ENCODE peak calls at places on chromosomes 5 and 9, in six cellular contexts. One of them, this sample, is unnamed.
A peak's percentile ranks its signal among the peaks of the same experiment; 100 is the strongest.

GRCh38 chr9:126147186-126147585 is 179.4 kb upstream of the MVB12B start:
- DNase-seq in AG04450: no peak
- DNase-seq in kidney epithelial cell: no peak
- DNase-seq in progenitor cell of endocrine pancreas: peak; percentile 4
- DNase-seq in type B pancreatic cell: peak; percentile 49
- DNase-seq in ureter: no peak
- DNase-seq in this sample: no peak

GRCh38 chr9:22238809-22239684 is 207.6 kb upstream of the DMRTA1 start:
- DNase-seq in AG04450: no peak
- DNase-seq in kidney epithelial cell: no peak
- DNase-seq in progenitor cell of endocrine pancreas: no peak
- DNase-seq in type B pancreatic cell: no peak
- DNase-seq in ureter: no peak
- DNase-seq in this sample: no peak

GRCh38 chr9:21030389-21031035 is 928 bp downstream of the HACD4 start:
- DNase-seq in AG04450: no peak
- DNase-seq in kidney epithelial cell: peak; percentile 41
- DNase-seq in progenitor cell of endocrine pancreas: no peak
- DNase-seq in type B pancreatic cell: no peak
- DNase-seq in ureter: no peak
- DNase-seq in this sample: no peak

GRCh38 chr5:173281910-173282309 is 46.3 kb downstream of the STC2 start:
- DNase-seq in AG04450: no peak
- DNase-seq in kidney epithelial cell: no peak
- DNase-seq in progenitor cell of endocrine pancreas: no peak
- DNase-seq in type B pancreatic cell: no peak
- DNase-seq in ureter: no peak
- DNase-seq in this sample: no peak

GRCh38 chr5:146466521-146467349 is 19.6 kb downstream of the TCERG1 start:
- DNase-seq in AG04450: no peak
- DNase-seq in kidney epithelial cell: no peak
- DNase-seq in progenitor cell of endocrine pancreas: no peak
- DNase-seq in type B pancreatic cell: no peak
- DNase-seq in ureter: no peak
- DNase-seq in this sample: no peak

GRCh38 chr5:170490381-170490780 is 13.4 kb upstream of the KCNIP1 start:
- DNase-seq in AG04450: no peak
- DNase-seq in kidney epithelial cell: no peak
- DNase-seq in progenitor cell of endocrine pancreas: no peak
- DNase-seq in type B pancreatic cell: no peak
- DNase-seq in ureter: no peak
- DNase-seq in this sample: no peak

GRCh38 chr9:16526380-16526779 is 344.1 kb downstream of the BNC2 start:
- DNase-seq in AG04450: no peak
- DNase-seq in kidney epithelial cell: no peak
- DNase-seq in progenitor cell of endocrine pancreas: no peak
- DNase-seq in type B pancreatic cell: no peak
- DNase-seq in ureter: no peak
- DNase-seq in this sample: no peak

GRCh38 chr5:124527220-124527991 is 219.0 kb downstream of the ZNF608 start:
- DNase-seq in AG04450: no peak
- DNase-seq in kidney epithelial cell: no peak
- DNase-seq in progenitor cell of endocrine pancreas: no peak
- DNase-seq in type B pancreatic cell: no peak
- DNase-seq in ureter: no peak
- DNase-seq in this sample: no peak

GRCh38 chr9:70080481-70081119 is 37.0 kb downstream of the MAMDC2 start:
- DNase-seq in AG04450: peak; percentile 27
- DNase-seq in kidney epithelial cell: no peak
- DNase-seq in progenitor cell of endocrine pancreas: no peak
- DNase-seq in type B pancreatic cell: no peak
- DNase-seq in ureter: no peak
- DNase-seq in this sample: no peak

GRCh38 chr9:115127191-115127817 is 9.3 kb upstream of the TNC start:
- DNase-seq in AG04450: peak; percentile 62
- DNase-seq in kidney epithelial cell: no peak
- DNase-seq in progenitor cell of endocrine pancreas: no peak
- DNase-seq in type B pancreatic cell: no peak
- DNase-seq in ureter: no peak
- DNase-seq in this sample: no peak

GRCh38 chr5:1750469-1750868 is 49.2 kb downstream of the MRPL36 start:
- DNase-seq in AG04450: no peak
- DNase-seq in kidney epithelial cell: no peak
- DNase-seq in progenitor cell of endocrine pancreas: no peak
- DNase-seq in type B pancreatic cell: peak; percentile 53
- DNase-seq in ureter: peak; percentile 32
- DNase-seq in this sample: no peak

GRCh38 chr5:115033861-115034260 is 135.8 kb downstream of the TRIM36 start:
- DNase-seq in AG04450: no peak
- DNase-seq in kidney epithelial cell: no peak
- DNase-seq in progenitor cell of endocrine pancreas: no peak
- DNase-seq in type B pancreatic cell: no peak
- DNase-seq in ureter: no peak
- DNase-seq in this sample: no peak

GRCh38 chr9:111514967-111515366 is 10.0 kb upstream of the ZNF483 start:
- DNase-seq in AG04450: no peak
- DNase-seq in kidney epithelial cell: no peak
- DNase-seq in progenitor cell of endocrine pancreas: no peak
- DNase-seq in type B pancreatic cell: no peak
- DNase-seq in ureter: no peak
- DNase-seq in this sample: no peak

GRCh38 chr9:117180896-117181456 is 233.9 kb downstream of the ASTN2 start:
- DNase-seq in AG04450: no peak
- DNase-seq in kidney epithelial cell: no peak
- DNase-seq in progenitor cell of endocrine pancreas: no peak
- DNase-seq in type B pancreatic cell: no peak
- DNase-seq in ureter: no peak
- DNase-seq in this sample: no peak

GRCh38 chr9:88775037-88775471 is 216.2 kb upstream of the S1PR3 start:
- DNase-seq in AG04450: peak; percentile 85
- DNase-seq in kidney epithelial cell: no peak
- DNase-seq in progenitor cell of endocrine pancreas: no peak
- DNase-seq in type B pancreatic cell: no peak
- DNase-seq in ureter: no peak
- DNase-seq in this sample: no peak

GRCh38 chr9:85743290-85744128 is 1.8 kb upstream of the AGTPBP1 start:
- DNase-seq in AG04450: peak; percentile 83
- DNase-seq in kidney epithelial cell: peak; percentile 84
- DNase-seq in progenitor cell of endocrine pancreas: no peak
- DNase-seq in type B pancreatic cell: no peak
- DNase-seq in ureter: no peak
- DNase-seq in this sample: peak; percentile 64

GRCh38 chr9:130208600-130209347 is 36.6 kb downstream of the NCS1 start:
- DNase-seq in AG04450: no peak
- DNase-seq in kidney epithelial cell: no peak
- DNase-seq in progenitor cell of endocrine pancreas: no peak
- DNase-seq in type B pancreatic cell: no peak
- DNase-seq in ureter: no peak
- DNase-seq in this sample: no peak

This sample was measured in keratinocyte.